ENCODE peak calls at places on chromosomes 2 and 18, in five cellular contexts. J, X, P, C and R are unnamed samples.

GRCh38 chr18:7946724-7947377 is 379.7 kb downstream of the PTPRM start:
- DNase-seq in C (no peak), P (no peak), X (no peak), J (no peak), R (peak; percentile 42)

GRCh38 chr2:206482123-206482522 is 38.8 kb downstream of the ADAM23 start:
- DNase-seq in J (no peak), P (no peak), X (no peak), C (no peak), R (no peak)

GRCh38 chr2:40455661-40456060 is 3.8 kb upstream of the SLC8A1 start:
- DNase-seq in C (no peak), X (no peak), P (no peak), J (peak; percentile 67), R (no peak)

GRCh38 chr2:56613917-56614316 is 430.1 kb downstream of the CCDC85A start:
- DNase-seq in C (no peak), X (no peak), J (no peak), P (no peak), R (no peak)

GRCh38 chr2:113169002-113169530 is 4.7 kb upstream of the PSD4 start:
- DNase-seq in P (no peak), X (no peak), C (no peak), J (no peak), R (no peak)

GRCh38 chr18:5721924-5722323 is 173.4 kb downstream of the TMEM200C start:
- DNase-seq in J (no peak), P (no peak), X (no peak), C (no peak), R (no peak)

GRCh38 chr2:233387667-233388528 is 33.6 kb downstream of the DGKD start:
- DNase-seq in C (no peak), J (peak; percentile 86), X (no peak), P (no peak), R (peak; percentile 98)

GRCh38 chr18:9429662-9429993 is 45.7 kb upstream of the RALBP1 start:
- DNase-seq in C (no peak), X (no peak), P (no peak), J (no peak), R (peak; percentile 36)

GRCh38 chr2:1493361-1494126 is 80.3 kb downstream of the TPO start:
- DNase-seq in J (peak; percentile 57), C (no peak), P (no peak), X (no peak), R (no peak)

GRCh38 chr2:38125830-38126229 is 49.9 kb upstream of the CYP1B1 start:
- DNase-seq in J (no peak), X (no peak), C (no peak), P (no peak), R (no peak)

GRCh38 chr2:11056614-11057013 is 98.7 kb upstream of the SLC66A3 start:
- DNase-seq in C (no peak), X (no peak), P (no peak), J (no peak), R (no peak)

GRCh38 chr2:190696792-190697398 is 48.0 kb downstream of the NAB1 start:
- DNase-seq in C (no peak), P (no peak), J (no peak), X (no peak), R (no peak)
- H3K27ac ChIP-seq in C (no peak overlapping the region), P (no peak overlapping the region), J (no peak overlapping the region), X (peak overlapping the region; percentile 10), R (no peak overlapping the region)

GRCh38 chr2:171317492-171318125 is 116.2 kb downstream of the METTL8 start:
- DNase-seq in X (no peak), J (no peak), P (no peak), C (no peak), R (no peak)

GRCh38 chr2:171320208-171320621 is 113.6 kb downstream of the METTL8 start:
- DNase-seq in C (no peak), P (no peak), J (no peak), X (no peak), R (no peak)

GRCh38 chr2:171316755-171317337 is 116.9 kb downstream of the METTL8 start:
- DNase-seq in X (no peak), P (no peak), J (no peak), C (no peak), R (no peak)

GRCh38 chr2:171319164-171319810 is 114.5 kb downstream of the METTL8 start:
- DNase-seq in J (no peak), P (no peak), C (no peak), X (no peak), R (no peak)

DNA sequence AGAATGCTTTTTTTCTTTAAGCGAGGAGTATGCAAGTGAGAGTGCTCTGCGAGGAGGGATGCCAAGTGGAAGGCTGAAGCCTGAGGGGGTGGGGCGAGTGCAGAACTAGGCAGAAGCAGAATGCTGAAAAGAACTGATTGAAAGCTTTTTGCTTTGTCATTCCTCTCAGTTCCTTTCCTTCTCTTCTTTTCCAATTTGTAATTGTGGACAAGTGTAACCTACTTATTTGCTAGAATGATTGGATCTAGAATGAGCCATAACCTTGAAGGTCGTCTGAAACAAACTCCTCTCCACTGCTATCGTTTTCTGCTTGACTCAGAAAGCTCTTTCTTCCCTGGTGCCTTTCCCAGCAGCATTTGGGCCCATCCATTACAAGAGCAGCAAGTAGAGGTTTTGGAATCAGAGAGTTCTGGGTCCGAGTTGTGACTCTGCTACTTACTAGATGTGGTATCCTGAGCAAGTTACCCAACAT is 115.3 kb downstream of the METTL8 start:
- DNase-seq in C (no peak), J (no peak), X (no peak), P (no peak), R (peak; percentile 33)
- H3K4me3 ChIP-seq in C (no peak overlapping the region), J (no peak overlapping the region), X (no peak overlapping the region), P (no peak overlapping the region), R (no peak overlapping the region)

GRCh38 chr2:12809526-12809925 is 92.8 kb downstream of the TRIB2 start:
- DNase-seq in P (no peak), J (no peak), X (no peak), C (no peak), R (no peak)
- H3K27ac ChIP-seq in P (no peak overlapping the region), J (peak overlapping the region; percentile 7), X (no peak overlapping the region), C (no peak overlapping the region), R (no peak overlapping the region)

DNA sequence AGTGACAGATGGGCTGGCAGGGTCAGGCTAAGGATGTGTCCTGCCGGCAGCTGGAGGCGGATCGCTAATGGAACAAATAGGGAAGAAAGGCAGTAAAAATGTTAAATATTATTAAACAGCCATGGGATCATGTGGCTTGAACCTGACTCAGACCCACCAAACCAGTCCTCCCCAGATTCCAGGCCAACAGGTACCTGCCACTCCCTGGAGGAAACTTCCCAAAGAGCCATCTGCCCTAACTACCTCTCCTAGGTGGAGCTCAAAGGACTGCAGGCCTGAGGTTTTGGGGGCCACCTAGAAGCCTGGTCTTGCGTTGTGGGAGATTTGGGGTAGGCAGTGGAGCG is 34.3 kb downstream of the CIB4 start:
- DNase-seq in P (no peak), C (peak; percentile 78), X (no peak), J (peak; percentile 43), R (no peak)
- H3K4me3 ChIP-seq in P (no peak overlapping the region), C (no peak overlapping the region), X (no peak overlapping the region), J (no peak overlapping the region), R (no peak overlapping the region)